ENCODE peak calls at places on chromosomes 3 and 15, in seven cellular contexts. I, D, R, E, L, B and A are unnamed samples.

GRCh38 chr3:167032267-167032876 is 347.7 kb downstream of the ZBBX start:
- DNase-seq in L (no peak), R (no peak), D (peak), E (peak), B (no peak), I (no peak), A (no peak)

GRCh38 chr3:101535221-101535620 is 22.2 kb upstream of the SENP7 start:
- DNase-seq in D (no peak), E (no peak), I (no peak), L (no peak), R (no peak), B (no peak), A (no peak)

GRCh38 chr15:49438970-49439631 is 16.1 kb downstream of the FGF7 start:
- DNase-seq in I (no peak), D (no peak), E (peak), L (no peak), R (no peak), B (no peak), A (no peak)

GRCh38 chr3:161274691-161275298 is 53.7 kb downstream of the NMD3 start:
- DNase-seq in L (no peak), E (peak), D (no peak), I (no peak), B (peak), R (no peak), A (peak)

GRCh38 chr3:101784850-101785613 is 6.0 kb downstream of the NXPE3 start:
- DNase-seq in L (no peak), E (no peak), R (no peak), B (no peak), I (no peak), D (no peak), A (no peak)

GRCh38 chr3:10405816-10406215 is 84.9 kb upstream of the SEC13 start:
- DNase-seq in R (no peak), B (no peak), E (no peak), I (no peak), D (no peak), L (no peak), A (no peak)

GRCh38 chr3:56342475-56342874 is 125.8 kb downstream of the ERC2 start:
- DNase-seq in B (no peak), L (no peak), R (no peak), D (no peak), E (no peak), I (no peak), A (no peak)

GRCh38 chr3:108311797-108312196 is 15.4 kb downstream of the HHLA2 start:
- DNase-seq in I (no peak), E (peak), B (no peak), R (no peak), L (no peak), D (no peak), A (no peak)

GRCh38 chr15:80403712-80404056 is 498 bp upstream of the ARNT2 start:
- DNase-seq in D (no peak), I (no peak), E (no peak), B (no peak), R (no peak), L (peak), A (no peak)

GRCh38 chr3:146803746-146804145 is 198.6 kb upstream of the PLSCR5 start:
- DNase-seq in I (no peak), D (no peak), R (no peak), E (peak), L (no peak), B (peak), A (peak)

GRCh38 chr15:37824717-37825382 is 109.6 kb upstream of the TMCO5A start:
- DNase-seq in B (peak), R (no peak), D (peak), L (no peak), E (peak), I (peak), A (peak)

GRCh38 chr15:25375557-25375956 is 63.3 kb downstream of the UBE3A start:
- DNase-seq in R (no peak), B (no peak), E (peak), I (no peak), L (no peak), D (no peak), A (no peak)

GRCh38 chr3:177676148-177676547 is 478.9 kb upstream of the TBL1XR1 start:
- DNase-seq in I (no peak), E (peak), D (no peak), R (no peak), L (no peak), B (no peak), A (no peak)

GRCh38 chr3:194051554-194052175 is 84.3 kb upstream of the HES1 start:
- DNase-seq in E (no peak), R (no peak), D (no peak), L (no peak), I (no peak), B (no peak), A (no peak)

GRCh38 chr15:73926191-73927002 is at the start of gene LOXL1:
- DNase-seq in I (peak), D (no peak), R (peak), B (peak), L (peak), E (peak), A (peak)

GRCh38 chr3:129689036-129689435 is 82.6 kb upstream of the PLXND1 start:
- DNase-seq in I (no peak), L (no peak), B (no peak), R (no peak), D (no peak), E (no peak), A (no peak)

GRCh38 chr3:150303776-150304175 is 104.3 kb upstream of the TSC22D2 start:
- DNase-seq in R (no peak), D (no peak), L (no peak), E (no peak), I (no peak), B (no peak), A (no peak)

GRCh38 chr3:121111914-121112612 is 204.1 kb downstream of the STXBP5L start:
- DNase-seq in D (no peak), B (no peak), I (no peak), L (no peak), R (no peak), E (no peak), A (no peak)

GRCh38 chr3:49013738-49014660 is 4.4 kb downstream of the DALRD3 start:
- DNase-seq in E (peak), L (peak), B (no peak), R (no peak), I (no peak), D (no peak), A (no peak)

GRCh38 chr3:48564022-48564421 is 441 bp upstream of the UCN2 start:
- DNase-seq in L (no peak), E (peak), I (peak), R (no peak), D (no peak), B (no peak), A (peak)

GRCh38 chr15:84604804-84605203 is 4.0 kb downstream of the ZSCAN2 start:
- DNase-seq in D (no peak), R (no peak), B (no peak), L (no peak), I (no peak), E (no peak), A (no peak)

GRCh38 chr3:177448987-177449975 is 252.0 kb upstream of the TBL1XR1 start:
- DNase-seq in L (no peak), D (no peak), E (peak), I (no peak), B (no peak), R (no peak), A (no peak)

GRCh38 chr3:22980346-22980745 is 222.8 kb upstream of the UBE2E2 start:
- DNase-seq in I (no peak), B (no peak), D (no peak), E (peak), L (no peak), R (no peak), A (peak)

GRCh38 chr3:23389089-23389488 is 186.0 kb downstream of the UBE2E2 start:
- DNase-seq in B (no peak), D (no peak), L (no peak), R (no peak), E (no peak), I (no peak), A (no peak)

GRCh38 chr3:69776926-69777581 is 37.8 kb downstream of the MITF start:
- DNase-seq in E (no peak), L (no peak), D (no peak), I (no peak), B (no peak), R (no peak), A (peak)

GRCh38 chr3:39349080-39349479 is 19.6 kb downstream of the CCR8 start:
- DNase-seq in D (no peak), R (no peak), L (no peak), E (no peak), I (no peak), B (no peak), A (no peak)

GRCh38 chr15:100779331-100780207 is 100.1 kb upstream of the ALDH1A3 start:
- DNase-seq in D (no peak), B (no peak), L (no peak), I (no peak), R (peak), E (no peak), A (no peak)

GRCh38 chr15:72559781-72560180 is 85.7 kb downstream of the ARIH1 start:
- DNase-seq in I (no peak), E (no peak), R (no peak), D (no peak), B (no peak), L (no peak), A (no peak)

GRCh38 chr3:160023476-160023875 is 34.8 kb downstream of the IL12A start:
- DNase-seq in D (no peak), R (no peak), I (no peak), B (no peak), E (no peak), L (no peak), A (peak)

GRCh38 chr3:141728355-141728892 is 9.7 kb upstream of the RNF7 start:
- DNase-seq in B (no peak), R (no peak), I (no peak), L (no peak), D (no peak), E (no peak), A (no peak)

GRCh38 chr15:87561641-87562040 is 694.9 kb downstream of the NTRK3 start:
- DNase-seq in I (no peak), R (no peak), D (no peak), B (no peak), E (no peak), L (no peak), A (no peak)

GRCh38 chr3:182058488-182058887 is 346.8 kb downstream of the SOX2 start:
- DNase-seq in B (no peak), E (no peak), L (no peak), R (no peak), I (no peak), D (no peak), A (no peak)

GRCh38 chr3:48215466-48215865 is 7.8 kb upstream of the CAMP start:
- DNase-seq in D (no peak), I (peak), L (no peak), R (no peak), B (no peak), E (peak), A (peak)

GRCh38 chr3:123652346-123652984 is 67.6 kb upstream of the HACD2 start:
- DNase-seq in L (peak), R (peak), E (peak), B (no peak), D (peak), I (peak), A (peak)

GRCh38 chr3:41176554-41176953 is 22.8 kb upstream of the CTNNB1 start:
- DNase-seq in R (no peak), D (no peak), L (no peak), E (no peak), B (no peak), I (no peak), A (no peak)

GRCh38 chr3:88192631-88193030 is 42.9 kb downstream of the C3orf38 start:
- DNase-seq in R (no peak), D (no peak), B (no peak), L (no peak), I (no peak), E (no peak), A (no peak)

GRCh38 chr3:181699171-181699903 is 12.4 kb upstream of the SOX2 start:
- DNase-seq in E (no peak), I (no peak), L (no peak), R (no peak), B (no peak), D (no peak), A (no peak)

GRCh38 chr3:31341130-31341529 is 191.6 kb upstream of the STT3B start:
- DNase-seq in I (no peak), B (no peak), R (no peak), E (no peak), D (no peak), L (no peak), A (no peak)

GRCh38 chr3:24726423-24726822 is 231.8 kb upstream of the THRB start:
- DNase-seq in E (no peak), I (no peak), B (no peak), L (no peak), D (no peak), R (no peak), A (no peak)

GRCh38 chr3:24734019-24734418 is 239.4 kb upstream of the THRB start:
- DNase-seq in E (no peak), I (no peak), L (no peak), R (no peak), B (no peak), D (no peak), A (no peak)

GRCh38 chr3:24725514-24726255 is 231.0 kb upstream of the THRB start:
- DNase-seq in D (no peak), B (no peak), I (no peak), R (no peak), L (no peak), E (no peak), A (no peak)

DNA sequence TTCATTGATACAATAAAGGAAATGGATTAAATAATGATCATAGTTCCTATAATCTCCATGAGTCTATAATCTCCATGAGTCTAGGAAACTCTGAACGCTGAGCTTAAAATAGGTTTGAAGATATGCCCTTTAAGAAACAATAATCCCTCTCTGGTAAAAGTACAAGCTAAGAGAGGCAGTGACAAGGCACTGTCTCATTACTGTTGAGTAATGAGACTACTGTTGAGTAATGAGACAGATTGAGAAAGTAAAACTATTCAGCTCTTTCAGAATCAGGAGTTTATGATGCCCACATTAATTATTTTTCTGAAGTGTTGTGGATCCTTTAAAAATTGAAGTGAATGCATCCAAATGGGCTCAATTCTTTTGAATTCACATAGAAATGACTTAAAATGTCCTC is 235.5 kb upstream of the THRB start:
- DNase-seq in L (no peak), R (no peak), D (no peak), B (no peak), I (no peak), E (no peak), A (no peak)
- TF ChIP-seq CTCF in L (no peak), R (no peak), D (no peak), B (no peak), I (no peak), E (no peak), A (no peak)

DNA sequence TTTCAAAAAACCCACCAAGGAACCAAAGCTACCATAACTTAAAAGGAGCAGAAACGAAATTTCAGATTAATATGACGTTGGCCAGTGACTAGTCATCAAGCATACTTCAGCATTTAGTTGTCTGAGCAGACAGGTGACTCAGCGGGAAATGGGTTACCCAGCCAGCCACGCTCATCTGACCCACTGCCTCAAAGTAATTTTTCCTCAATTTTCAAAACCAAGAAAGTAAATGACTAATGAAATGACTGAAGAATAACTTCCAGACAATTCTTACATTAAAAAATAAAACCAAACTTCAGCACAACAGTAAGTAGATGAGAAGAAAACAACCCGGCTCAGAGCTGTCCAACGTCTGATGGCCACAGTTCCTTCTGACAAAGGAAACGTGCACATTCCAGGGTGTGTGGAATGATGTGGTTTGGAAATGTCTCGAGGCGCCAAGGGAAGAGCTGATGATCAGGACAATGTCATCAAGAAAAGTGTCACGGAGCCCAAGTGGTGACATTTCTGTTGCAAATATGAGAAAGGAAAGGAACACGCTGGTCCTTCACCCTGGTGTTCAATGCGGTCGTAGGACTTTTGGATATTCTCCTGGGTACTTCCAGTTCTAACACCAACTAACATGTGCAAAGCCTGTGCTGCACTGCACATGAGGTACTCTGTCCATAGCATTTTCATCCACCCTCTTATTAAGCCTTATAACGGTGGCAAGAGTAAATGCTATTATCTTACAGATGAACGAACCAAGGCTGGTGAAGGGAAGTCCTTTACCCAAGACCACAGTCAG is 79.1 kb downstream of the FOXP1 start:
- DNase-seq in R (no peak), L (no peak), B (peak), D (no peak), I (no peak), E (peak), A (peak)
- H3K4me3 ChIP-seq in R (no peak), L (no peak), B (peak), D (no peak), I (no peak), E (no peak), A (peak)

DNA sequence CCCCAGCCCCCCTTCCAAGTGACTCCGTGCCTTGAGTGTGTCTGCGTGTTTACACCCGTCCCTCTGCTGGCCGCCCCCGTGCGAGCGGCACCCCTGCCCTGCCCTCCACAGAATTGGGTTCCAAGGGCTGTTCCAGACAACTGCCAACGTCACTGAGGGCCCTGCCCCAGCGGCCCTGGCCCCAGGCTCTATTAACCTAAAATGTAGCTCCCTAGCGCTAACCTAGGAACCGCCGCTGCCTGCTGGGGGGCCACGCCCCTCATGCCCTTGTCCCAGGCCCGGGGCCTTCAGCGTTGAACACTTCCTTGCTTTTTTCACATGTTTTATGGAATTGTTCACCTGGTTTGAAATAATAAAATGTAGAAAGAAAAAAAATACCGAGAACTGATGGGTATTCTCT is 10.0 kb upstream of the SEMA3B start:
- DNase-seq in B (no peak), D (no peak), E (no peak), I (no peak), R (no peak), L (no peak), A (no peak)
- TF ChIP-seq CTCF in B (no peak), D (no peak), E (no peak), I (no peak), R (no peak), L (no peak), A (no peak)

GRCh38 chr3:137762674-137763593 is 1.2 kb upstream of the SOX14 start:
- DNase-seq in B (no peak), E (no peak), R (no peak), L (no peak), I (no peak), D (no peak), A (no peak)
- H3K4me3 ChIP-seq in B (no peak), E (no peak), R (no peak), L (no peak), I (peak), D (no peak), A (no peak)

GRCh38 chr3:140276698-140277097 is 341.7 kb downstream of the CLSTN2 start:
- DNase-seq in L (no peak), D (peak), E (peak), I (no peak), R (no peak), B (no peak), A (no peak)
- TF ChIP-seq CTCF in L (no peak), D (peak), E (peak), I (peak), R (no peak), B (no peak), A (peak)

DNA sequence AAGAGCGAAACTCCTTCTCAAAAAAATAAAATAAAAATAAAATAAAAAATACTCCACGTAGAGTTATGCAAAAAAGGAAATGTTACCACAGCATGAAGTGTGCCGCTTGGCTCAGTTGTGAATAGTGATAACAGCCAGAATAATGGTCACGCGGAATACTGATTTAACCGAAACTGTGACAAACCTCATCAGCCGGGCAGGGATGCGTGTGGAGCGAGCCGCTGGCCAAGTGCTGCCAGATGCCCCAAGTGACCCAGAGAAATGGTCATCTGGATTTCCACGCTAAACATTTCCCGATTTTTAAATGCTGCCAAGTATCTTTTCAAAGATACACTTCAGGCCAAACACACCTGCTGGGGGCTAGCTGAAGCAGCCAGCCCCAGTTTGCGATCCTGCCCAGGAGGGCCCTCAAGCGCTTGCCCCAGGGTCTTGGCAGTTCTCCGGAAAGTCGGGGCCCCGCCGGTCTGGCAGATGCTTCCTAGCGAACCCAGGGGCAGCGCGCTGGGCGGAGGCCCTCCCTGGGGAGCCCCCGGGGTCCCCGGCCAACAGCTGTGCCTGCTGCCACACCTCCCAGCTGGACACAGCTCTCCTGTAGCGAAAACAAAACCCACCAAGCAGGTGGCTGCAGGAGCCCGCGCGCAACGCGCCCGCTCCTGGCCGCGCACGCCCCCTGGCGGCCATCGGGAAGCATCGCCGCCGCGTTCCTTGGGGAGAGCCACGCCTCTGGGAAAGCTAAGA is 35.1 kb downstream of the CMTM6 start:
- DNase-seq in R (no peak), B (peak), I (peak), L (peak), E (peak), D (peak), A (peak)
- H3K4me3 ChIP-seq in R (peak), B (peak), I (peak), L (peak), E (no peak), D (no peak), A (peak)

GRCh38 chr3:37700849-37701248 is 160.8 kb upstream of the CTDSPL start:
- DNase-seq in D (no peak), R (no peak), I (no peak), B (no peak), E (peak), L (no peak), A (peak)
- TF ChIP-seq CTCF in D (peak), R (no peak), I (peak), B (no peak), E (peak), L (no peak), A (no peak)

GRCh38 chr15:93241696-93242585 is 152.9 kb upstream of the RGMA start:
- DNase-seq in L (no peak), I (no peak), B (no peak), R (no peak), D (no peak), E (no peak), A (no peak)

GRCh38 chr15:93239993-93240392 is 151.0 kb upstream of the RGMA start:
- DNase-seq in I (no peak), L (no peak), B (no peak), D (no peak), R (no peak), E (no peak), A (no peak)

GRCh38 chr15:93236924-93237323 is 147.9 kb upstream of the RGMA start:
- DNase-seq in B (no peak), E (no peak), L (no peak), D (no peak), R (no peak), I (no peak), A (no peak)

GRCh38 chr15:93238641-93239040 is 149.6 kb upstream of the RGMA start:
- DNase-seq in L (no peak), D (no peak), E (no peak), I (no peak), R (no peak), B (no peak), A (no peak)

GRCh38 chr15:93239591-93239990 is 150.6 kb upstream of the RGMA start:
- DNase-seq in L (no peak), R (no peak), D (no peak), E (no peak), B (no peak), I (no peak), A (no peak)
- H3K4me3 ChIP-seq in L (no peak), R (no peak), D (no peak), E (no peak), B (no peak), I (no peak), A (no peak)